ENCODE peak calls at places on chromosomes 4 and X, in eight cellular contexts. One of them, this sample, is unnamed.

GRCh38 chrX:49039598-49040375 is 3.4 kb downstream of the TFE3 start:
- DNase-seq in fibroblast of lung: peak; percentile 93
- DNase-seq in HFFc6: peak; percentile 86
- DNase-seq in GM13976: no peak
- DNase-seq in astrocyte: peak; percentile 87
- DNase-seq in GM12865: peak; percentile 49
- DNase-seq in choroid plexus epithelial cell: peak; percentile 93
- DNase-seq in AG04449: peak; percentile 74
- DNase-seq in this sample: peak; percentile 93

GRCh38 chr4:15765910-15766703 is 12.0 kb upstream of the CD38 start:
- DNase-seq in fibroblast of lung: no peak
- DNase-seq in HFFc6: no peak
- DNase-seq in GM13976: no peak
- DNase-seq in astrocyte: no peak
- DNase-seq in GM12865: peak; percentile 46
- DNase-seq in choroid plexus epithelial cell: peak; percentile 22
- DNase-seq in AG04449: no peak
- DNase-seq in this sample: no peak

GRCh38 chr4:186904104-186904503 is 180.4 kb upstream of the FAT1 start:
- DNase-seq in fibroblast of lung: peak; percentile 90
- DNase-seq in HFFc6: peak; percentile 86
- DNase-seq in GM13976: no peak
- DNase-seq in astrocyte: peak; percentile 88
- DNase-seq in GM12865: no peak
- DNase-seq in choroid plexus epithelial cell: peak; percentile 92
- DNase-seq in AG04449: peak; percentile 84
- DNase-seq in this sample: peak; percentile 61

GRCh38 chrX:39854772-39855747 is 242.7 kb downstream of the BCOR start:
- DNase-seq in fibroblast of lung: no peak
- DNase-seq in HFFc6: no peak
- DNase-seq in GM13976: peak; percentile 62
- DNase-seq in astrocyte: no peak
- DNase-seq in GM12865: peak; percentile 92
- DNase-seq in choroid plexus epithelial cell: no peak
- DNase-seq in AG04449: no peak
- DNase-seq in this sample: no peak

GRCh38 chr4:140070369-140070768 is 83.6 kb downstream of the MAML3 start:
- DNase-seq in fibroblast of lung: no peak
- DNase-seq in HFFc6: no peak
- DNase-seq in GM13976: no peak
- DNase-seq in astrocyte: no peak
- DNase-seq in GM12865: peak; percentile 12
- DNase-seq in choroid plexus epithelial cell: no peak
- DNase-seq in AG04449: no peak
- DNase-seq in this sample: no peak

GRCh38 chr4:98994474-98995182 is 893 bp upstream of the METAP1 start:
- DNase-seq in fibroblast of lung: peak; percentile 19
- DNase-seq in HFFc6: peak; percentile 38
- DNase-seq in GM13976: no peak
- DNase-seq in astrocyte: peak; percentile 4
- DNase-seq in GM12865: no peak
- DNase-seq in choroid plexus epithelial cell: peak; percentile 44
- DNase-seq in AG04449: no peak
- DNase-seq in this sample: no peak

GRCh38 chr4:67545996-67546356 is 673 bp upstream of the CENPC start:
- DNase-seq in fibroblast of lung: no peak
- DNase-seq in HFFc6: no peak
- DNase-seq in GM13976: no peak
- DNase-seq in astrocyte: no peak
- DNase-seq in GM12865: peak; percentile 18
- DNase-seq in choroid plexus epithelial cell: no peak
- DNase-seq in AG04449: no peak
- DNase-seq in this sample: no peak

GRCh38 chr4:162461952-162462351 is 298.2 kb upstream of the FSTL5 start:
- DNase-seq in fibroblast of lung: peak; percentile 6
- DNase-seq in HFFc6: no peak
- DNase-seq in GM13976: no peak
- DNase-seq in astrocyte: no peak
- DNase-seq in GM12865: no peak
- DNase-seq in choroid plexus epithelial cell: peak; percentile 37
- DNase-seq in AG04449: no peak
- DNase-seq in this sample: no peak

GRCh38 chr4:38131371-38132139 is 171.4 kb downstream of the PTTG2 start:
- DNase-seq in fibroblast of lung: peak; percentile 72
- DNase-seq in HFFc6: no peak
- DNase-seq in GM13976: no peak
- DNase-seq in astrocyte: peak; percentile 77
- DNase-seq in GM12865: peak; percentile 91
- DNase-seq in choroid plexus epithelial cell: peak; percentile 60
- DNase-seq in AG04449: no peak
- DNase-seq in this sample: peak; percentile 29

GRCh38 chrX:24266996-24267395 is 46.9 kb downstream of the SUPT20HL2 start:
- DNase-seq in fibroblast of lung: peak; percentile 48
- DNase-seq in HFFc6: no peak
- DNase-seq in GM13976: no peak
- DNase-seq in astrocyte: peak; percentile 42
- DNase-seq in GM12865: no peak
- DNase-seq in choroid plexus epithelial cell: no peak
- DNase-seq in AG04449: no peak
- DNase-seq in this sample: no peak

GRCh38 chr4:112403072-112403945 is 106.1 kb downstream of the ALPK1 start:
- DNase-seq in fibroblast of lung: peak; percentile 6
- DNase-seq in HFFc6: no peak
- DNase-seq in GM13976: no peak
- DNase-seq in astrocyte: no peak
- DNase-seq in GM12865: no peak
- DNase-seq in choroid plexus epithelial cell: peak; percentile 9
- DNase-seq in AG04449: no peak
- DNase-seq in this sample: peak; percentile 8

GRCh38 chrX:120207009-120207610 is 43.5 kb upstream of the ZBTB33 start:
- DNase-seq in fibroblast of lung: no peak
- DNase-seq in HFFc6: no peak
- DNase-seq in GM13976: no peak
- DNase-seq in astrocyte: no peak
- DNase-seq in GM12865: no peak
- DNase-seq in choroid plexus epithelial cell: no peak
- DNase-seq in AG04449: no peak
- DNase-seq in this sample: no peak

GRCh38 chr4:146545102-146545501 is 23.4 kb upstream of the SLC10A7 start:
- DNase-seq in fibroblast of lung: peak; percentile 14
- DNase-seq in HFFc6: peak; percentile 52
- DNase-seq in GM13976: peak; percentile 38
- DNase-seq in astrocyte: no peak
- DNase-seq in GM12865: peak; percentile 64
- DNase-seq in choroid plexus epithelial cell: peak; percentile 66
- DNase-seq in AG04449: no peak
- DNase-seq in this sample: peak; percentile 66
- TF ChIP-seq CTCF in fibroblast of lung: peak; percentile 18
- TF ChIP-seq CTCF in HFFc6: peak; percentile 79
- TF ChIP-seq CTCF in GM13976: no peak
- TF ChIP-seq CTCF in astrocyte: peak; percentile 28
- TF ChIP-seq CTCF in GM12865: peak; percentile 46
- TF ChIP-seq CTCF in choroid plexus epithelial cell: peak; percentile 58
- TF ChIP-seq CTCF in AG04449: peak; percentile 30
- TF ChIP-seq CTCF in this sample: peak; percentile 60

DNA sequence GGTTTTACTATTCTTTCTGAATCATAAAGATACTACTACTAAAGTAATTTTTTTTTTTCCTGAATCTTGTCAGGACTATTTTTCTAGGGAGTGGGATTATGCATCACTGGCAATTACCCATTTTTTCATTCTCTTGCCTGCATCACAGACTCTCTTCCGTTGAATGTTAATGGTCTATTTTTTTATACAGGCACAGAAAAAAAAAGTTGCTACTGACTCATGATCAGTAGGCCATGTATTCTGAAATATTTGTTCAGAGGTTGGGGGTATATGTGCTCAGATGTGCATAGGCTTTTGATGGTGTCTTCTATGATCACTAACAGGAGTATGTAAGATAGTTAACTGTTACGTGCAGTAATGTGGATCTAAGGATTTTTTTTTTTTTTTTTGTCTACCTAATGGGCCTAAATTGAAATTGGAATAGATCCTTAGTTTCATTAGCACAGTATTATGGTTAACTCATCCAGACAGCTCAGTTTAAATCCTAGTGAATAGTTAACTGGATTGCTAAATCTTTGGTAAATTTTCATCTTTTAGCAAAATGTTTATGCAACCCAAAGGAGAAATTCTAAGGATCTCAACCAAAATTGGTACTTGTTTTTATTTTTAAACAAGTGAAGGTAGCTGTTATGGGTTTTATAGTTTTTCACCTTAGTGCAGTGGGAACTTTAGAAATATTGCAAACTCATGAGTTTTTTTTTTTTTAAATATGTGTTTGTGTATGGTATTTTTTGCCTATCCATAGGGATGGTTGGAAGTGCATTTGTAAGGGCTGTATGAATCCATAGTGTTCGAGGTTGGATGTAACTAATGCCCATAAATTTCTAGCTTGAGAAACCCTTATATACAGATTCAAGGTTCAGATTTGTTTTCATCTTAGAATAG is 12.1 kb downstream of the BMP2K start:
- DNase-seq in fibroblast of lung: peak; percentile 57
- DNase-seq in HFFc6: no peak
- DNase-seq in GM13976: no peak
- DNase-seq in astrocyte: peak; percentile 49
- DNase-seq in GM12865: no peak
- DNase-seq in choroid plexus epithelial cell: no peak
- DNase-seq in AG04449: no peak
- DNase-seq in this sample: no peak
- TF ChIP-seq CTCF in fibroblast of lung: no peak
- TF ChIP-seq CTCF in HFFc6: no peak
- TF ChIP-seq CTCF in GM13976: no peak
- TF ChIP-seq CTCF in astrocyte: no peak
- TF ChIP-seq CTCF in GM12865: no peak
- TF ChIP-seq CTCF in choroid plexus epithelial cell: no peak
- TF ChIP-seq CTCF in AG04449: no peak
- TF ChIP-seq CTCF in this sample: no peak

GRCh38 chrX:107659286-107659685 is 31.0 kb downstream of the PRPS1 start:
- DNase-seq in fibroblast of lung: no peak
- DNase-seq in HFFc6: no peak
- DNase-seq in GM13976: no peak
- DNase-seq in astrocyte: no peak
- DNase-seq in GM12865: no peak
- DNase-seq in choroid plexus epithelial cell: no peak
- DNase-seq in AG04449: no peak
- DNase-seq in this sample: no peak
- TF ChIP-seq CTCF in fibroblast of lung: no peak
- TF ChIP-seq CTCF in HFFc6: no peak
- TF ChIP-seq CTCF in GM13976: no peak
- TF ChIP-seq CTCF in astrocyte: no peak
- TF ChIP-seq CTCF in GM12865: no peak
- TF ChIP-seq CTCF in choroid plexus epithelial cell: no peak
- TF ChIP-seq CTCF in AG04449: no peak
- TF ChIP-seq CTCF in this sample: no peak

GRCh38 chrX:85851418-85851817 is 195.9 kb downstream of the CHM start:
- DNase-seq in fibroblast of lung: no peak
- DNase-seq in HFFc6: peak; percentile 1
- DNase-seq in GM13976: no peak
- DNase-seq in astrocyte: no peak
- DNase-seq in GM12865: peak; percentile 27
- DNase-seq in choroid plexus epithelial cell: peak; percentile 34
- DNase-seq in AG04449: no peak
- DNase-seq in this sample: no peak
- TF ChIP-seq CTCF in fibroblast of lung: peak; percentile 48
- TF ChIP-seq CTCF in HFFc6: peak; percentile 67
- TF ChIP-seq CTCF in GM13976: peak; percentile 24
- TF ChIP-seq CTCF in astrocyte: peak; percentile 14
- TF ChIP-seq CTCF in GM12865: peak; percentile 41
- TF ChIP-seq CTCF in choroid plexus epithelial cell: peak; percentile 69
- TF ChIP-seq CTCF in AG04449: peak; percentile 21
- TF ChIP-seq CTCF in this sample: peak; percentile 16